ENCODE peak calls at places on chromosomes 2 and 18, in ten cellular contexts. O, K, V, T, J, Q, A, W, R and H are unnamed samples.
A peak's percentile ranks its signal among the peaks of the same experiment; 100 is the strongest.

GRCh38 chr2:115036818-115037217 is 594.4 kb downstream of the DPP10 start:
- DNase-seq in O (no peak), K (no peak), V (no peak), T (no peak), J (no peak), Q (no peak), A (no peak), W (no peak), R (no peak), H (no peak)

GRCh38 chr2:10548626-10549025 is 100.5 kb upstream of the ODC1 start:
- DNase-seq in O (peak; percentile 45), K (no peak), V (no peak), T (peak; percentile 45), J (peak; percentile 79), Q (no peak), A (no peak), W (no peak), R (no peak), H (no peak)

GRCh38 chr2:65072181-65072970 is 16.2 kb downstream of the CEP68 start:
- DNase-seq in O (no peak), K (no peak), V (no peak), T (no peak), J (no peak), Q (no peak), A (no peak), W (no peak), R (no peak), H (no peak)

GRCh38 chr2:128309341-128310093 is 9.2 kb downstream of the HS6ST1 start:
- DNase-seq in O (peak; percentile 65), K (no peak), V (no peak), T (no peak), J (no peak), Q (peak; percentile 79), A (peak; percentile 79), W (peak; percentile 77), R (no peak), H (no peak)

GRCh38 chr2:33212151-33212550 is 264.3 kb upstream of the RASGRP3 start:
- DNase-seq in O (peak; percentile 99), K (no peak), V (peak; percentile 86), T (peak; percentile 98), J (no peak), Q (no peak), A (no peak), W (no peak), R (peak; percentile 95), H (peak; percentile 85)

GRCh38 chr18:985301-985700 is 80.6 kb downstream of the ADCYAP1 start:
- DNase-seq in O (no peak), K (no peak), V (no peak), T (no peak), J (peak; percentile 57), Q (no peak), A (no peak), W (peak; percentile 96), R (no peak), H (no peak)

GRCh38 chr2:85648619-85649018 is 19.4 kb downstream of the SFTPB start:
- DNase-seq in O (peak; percentile 70), K (no peak), V (peak; percentile 69), T (peak; percentile 74), J (no peak), Q (no peak), A (no peak), W (no peak), R (peak; percentile 68), H (no peak)

GRCh38 chr2:187499941-187500532 is 52.0 kb upstream of the CALCRL start:
- DNase-seq in O (peak; percentile 60), K (no peak), V (peak; percentile 76), T (peak; percentile 79), J (peak; percentile 57), Q (no peak), A (peak; percentile 61), W (peak; percentile 50), R (peak; percentile 82), H (peak; percentile 20)

GRCh38 chr2:31028415-31028814 is 109.8 kb downstream of the GALNT14 start:
- DNase-seq in O (no peak), K (no peak), V (no peak), T (no peak), J (no peak), Q (peak; percentile 35), A (no peak), W (no peak), R (no peak), H (no peak)

GRCh38 chr2:63078852-63079606 is 28.4 kb downstream of the OTX1 start:
- DNase-seq in O (no peak), K (no peak), V (peak; percentile 58), T (peak; percentile 37), J (peak; percentile 20), Q (no peak), A (no peak), W (no peak), R (no peak), H (peak; percentile 33)

GRCh38 chr2:101329026-101329425 is 20.5 kb upstream of the RNF149 start:
- DNase-seq in O (no peak), K (no peak), V (no peak), T (no peak), J (no peak), Q (no peak), A (no peak), W (no peak), R (no peak), H (no peak)

GRCh38 chr2:15893689-15894325 is 46.5 kb upstream of the MYCN start:
- DNase-seq in O (no peak), K (no peak), V (peak; percentile 73), T (no peak), J (no peak), Q (no peak), A (no peak), W (no peak), R (no peak), H (no peak)

GRCh38 chr18:11902522-11903292 is 5.4 kb downstream of the MPPE1 start:
- DNase-seq in O (peak; percentile 51), K (no peak), V (no peak), T (no peak), J (no peak), Q (peak; percentile 45), A (no peak), W (no peak), R (no peak), H (peak; percentile 53)

GRCh38 chr18:54269924-54270844 is 867 bp downstream of the POLI start:
- DNase-seq in O (peak; percentile 20), K (no peak), V (peak; percentile 75), T (peak; percentile 59), J (no peak), Q (no peak), A (peak; percentile 49), W (peak; percentile 46), R (peak; percentile 34), H (peak; percentile 31)

GRCh38 chr2:162475661-162476060 is 131.7 kb downstream of the GCA start:
- DNase-seq in O (peak; percentile 36), K (no peak), V (peak; percentile 22), T (peak; percentile 30), J (peak; percentile 82), Q (no peak), A (peak; percentile 87), W (peak; percentile 48), R (peak; percentile 18), H (no peak)

GRCh38 chr2:241844066-241844728 is 14.5 kb downstream of the PDCD1 start:
- DNase-seq in O (no peak), K (peak; percentile 53), V (no peak), T (peak; percentile 53), J (peak; percentile 73), Q (peak; percentile 95), A (peak; percentile 68), W (peak; percentile 17), R (no peak), H (no peak)

GRCh38 chr2:17646838-17647701 is 106.5 kb downstream of the SMC6 start:
- DNase-seq in O (no peak), K (no peak), V (no peak), T (no peak), J (no peak), Q (no peak), A (no peak), W (no peak), R (no peak), H (no peak)

GRCh38 chr2:231308219-231308618 is 87.3 kb upstream of the B3GNT7 start:
- DNase-seq in O (no peak), K (no peak), V (no peak), T (no peak), J (no peak), Q (no peak), A (no peak), W (no peak), R (no peak), H (no peak)

GRCh38 chr2:99677814-99678213 is 188.0 kb upstream of the REV1 start:
- DNase-seq in O (no peak), K (no peak), V (no peak), T (no peak), J (no peak), Q (no peak), A (no peak), W (no peak), R (no peak), H (no peak)

GRCh38 chr2:69253893-69254292 is 133.1 kb downstream of the GFPT1 start:
- DNase-seq in O (peak; percentile 100), K (no peak), V (peak; percentile 90), T (peak; percentile 100), J (no peak), Q (no peak), A (no peak), W (no peak), R (peak; percentile 100), H (peak; percentile 100)

GRCh38 chr2:42368817-42369550 is 8.0 kb upstream of the COX7A2L start:
- DNase-seq in O (no peak), K (no peak), V (no peak), T (no peak), J (no peak), Q (no peak), A (no peak), W (peak; percentile 76), R (no peak), H (no peak)

GRCh38 chr2:105437708-105438103 is 38.9 kb upstream of the FHL2 start:
- DNase-seq in O (peak; percentile 91), K (no peak), V (no peak), T (peak; percentile 43), J (no peak), Q (no peak), A (no peak), W (no peak), R (peak; percentile 32), H (no peak)

GRCh38 chr18:44796505-44797198 is 116.0 kb downstream of the SETBP1 start:
- DNase-seq in O (no peak), K (no peak), V (no peak), T (no peak), J (no peak), Q (no peak), A (peak; percentile 39), W (no peak), R (no peak), H (no peak)

GRCh38 chr2:239161711-239162140 is 239.1 kb downstream of the HDAC4 start:
- DNase-seq in O (no peak), K (no peak), V (no peak), T (no peak), J (peak; percentile 2), Q (peak; percentile 56), A (peak; percentile 10), W (no peak), R (no peak), H (no peak)

GRCh38 chr2:179440642-179441251 is 176.1 kb upstream of the SESTD1 start:
- DNase-seq in O (peak; percentile 43), K (no peak), V (peak; percentile 43), T (peak; percentile 69), J (no peak), Q (no peak), A (no peak), W (peak; percentile 56), R (no peak), H (no peak)